ENCODE peak calls at places on chromosomes 13 and 19, in four cellular contexts. One of them, this sample, is unnamed.

GRCh38 chr19:5624741-5625140 is 1.9 kb downstream of the SAFB start:
- DNase-seq in fibroblast of mammary gland: no peak
- DNase-seq in NCI-H2081: no peak
- DNase-seq in pons: no peak
- DNase-seq in this sample: no peak

GRCh38 chr13:32033744-32034143 is 2.2 kb downstream of the FRY start:
- DNase-seq in NCI-H2081: peak; percentile 71
- DNase-seq in fibroblast of mammary gland: no peak
- DNase-seq in pons: no peak
- DNase-seq in this sample: no peak

GRCh38 chr13:46297338-46297737 is 85.6 kb downstream of the LRRC63 start:
- DNase-seq in pons: no peak
- DNase-seq in fibroblast of mammary gland: peak; percentile 15
- DNase-seq in NCI-H2081: no peak
- DNase-seq in this sample: no peak

GRCh38 chr19:29665215-29665825 is at the start of gene PLEKHF1:
- DNase-seq in NCI-H2081: peak; percentile 42
- DNase-seq in fibroblast of mammary gland: peak; percentile 68
- DNase-seq in pons: peak; percentile 81
- DNase-seq in this sample: peak; percentile 64

GRCh38 chr19:57321746-57322145 is 1.5 kb downstream of the ZNF543 start:
- DNase-seq in NCI-H2081: no peak
- DNase-seq in fibroblast of mammary gland: no peak
- DNase-seq in pons: no peak
- DNase-seq in this sample: no peak

GRCh38 chr19:35518313-35518712 is 4.9 kb upstream of the DMKN start:
- DNase-seq in fibroblast of mammary gland: peak; percentile 98
- DNase-seq in NCI-H2081: no peak
- DNase-seq in pons: no peak
- DNase-seq in this sample: no peak

GRCh38 chr13:75986818-75987217 is 350.7 kb downstream of the LMO7 start:
- DNase-seq in NCI-H2081: no peak
- DNase-seq in pons: no peak
- DNase-seq in fibroblast of mammary gland: no peak
- DNase-seq in this sample: no peak

GRCh38 chr19:9054768-9055167 is 32.1 kb upstream of the OR1M1 start:
- DNase-seq in NCI-H2081: no peak
- DNase-seq in pons: no peak
- DNase-seq in fibroblast of mammary gland: no peak
- DNase-seq in this sample: no peak

GRCh38 chr13:45439781-45440462 is 21.7 kb upstream of the SLC25A30 start:
- DNase-seq in pons: no peak
- DNase-seq in NCI-H2081: no peak
- DNase-seq in fibroblast of mammary gland: no peak
- DNase-seq in this sample: no peak

GRCh38 chr19:28701491-28701890 is 511.5 kb downstream of the UQCRFS1 start:
- DNase-seq in pons: no peak
- DNase-seq in fibroblast of mammary gland: peak; percentile 6
- DNase-seq in NCI-H2081: no peak
- DNase-seq in this sample: no peak

GRCh38 chr19:3931041-3931440 is 1.8 kb upstream of the NMRK2 start:
- DNase-seq in fibroblast of mammary gland: no peak
- DNase-seq in NCI-H2081: no peak
- DNase-seq in pons: no peak
- DNase-seq in this sample: no peak

GRCh38 chr19:30222428-30222873 is 149.7 kb upstream of the ZNF536 start:
- DNase-seq in fibroblast of mammary gland: no peak
- DNase-seq in NCI-H2081: no peak
- DNase-seq in pons: no peak
- DNase-seq in this sample: no peak

GRCh38 chr19:45508931-45509691 is 1.8 kb downstream of the VASP start:
- DNase-seq in pons: no peak
- DNase-seq in fibroblast of mammary gland: peak; percentile 48
- DNase-seq in NCI-H2081: peak; percentile 14
- DNase-seq in this sample: peak; percentile 68

GRCh38 chr19:3270908-3271307 is 46.4 kb downstream of the CELF5 start:
- DNase-seq in fibroblast of mammary gland: peak; percentile 61
- DNase-seq in pons: peak; percentile 8
- DNase-seq in NCI-H2081: peak; percentile 70
- DNase-seq in this sample: peak; percentile 16

GRCh38 chr13:77523834-77524728 is 11.4 kb upstream of the SCEL start:
- DNase-seq in NCI-H2081: no peak
- DNase-seq in pons: no peak
- DNase-seq in fibroblast of mammary gland: no peak
- DNase-seq in this sample: no peak

GRCh38 chr13:98527526-98527925 is 49.4 kb downstream of the STK24 start:
- DNase-seq in pons: no peak
- DNase-seq in NCI-H2081: no peak
- DNase-seq in fibroblast of mammary gland: no peak
- DNase-seq in this sample: no peak

GRCh38 chr19:15107056-15108010 is at the start of gene SYDE1:
- DNase-seq in NCI-H2081: no peak
- DNase-seq in fibroblast of mammary gland: peak; percentile 45
- DNase-seq in pons: no peak
- DNase-seq in this sample: no peak

GRCh38 chr13:95035311-95036109 is 265.7 kb downstream of the ABCC4 start:
- DNase-seq in fibroblast of mammary gland: no peak
- DNase-seq in NCI-H2081: no peak
- DNase-seq in pons: no peak
- DNase-seq in this sample: no peak

GRCh38 chr19:8702350-8702749 is 3.8 kb upstream of the ACTL9 start:
- DNase-seq in NCI-H2081: no peak
- DNase-seq in fibroblast of mammary gland: no peak
- DNase-seq in pons: no peak
- DNase-seq in this sample: no peak

GRCh38 chr13:37599509-37599908 is 941 bp upstream of the POSTN start:
- DNase-seq in NCI-H2081: no peak
- DNase-seq in fibroblast of mammary gland: no peak
- DNase-seq in pons: no peak
- DNase-seq in this sample: no peak

GRCh38 chr19:13072206-13072898 is 30.3 kb downstream of the LYL1 start:
- DNase-seq in NCI-H2081: no peak
- DNase-seq in fibroblast of mammary gland: no peak
- DNase-seq in pons: peak; percentile 97
- DNase-seq in this sample: no peak

GRCh38 chr19:991174-991931 is 7.2 kb downstream of the WDR18 start:
- DNase-seq in fibroblast of mammary gland: peak; percentile 54
- DNase-seq in NCI-H2081: no peak
- DNase-seq in pons: no peak
- DNase-seq in this sample: no peak

GRCh38 chr19:12973236-12973635 is 3.9 kb downstream of the DAND5 start:
- DNase-seq in NCI-H2081: no peak
- DNase-seq in pons: no peak
- DNase-seq in fibroblast of mammary gland: no peak
- DNase-seq in this sample: no peak

GRCh38 chr19:40457048-40457447 is 8.5 kb downstream of the BLVRB start:
- DNase-seq in NCI-H2081: no peak
- DNase-seq in fibroblast of mammary gland: no peak
- DNase-seq in pons: no peak
- DNase-seq in this sample: no peak

GRCh38 chr19:46355234-46355990 is 8.5 kb downstream of the PPP5C start:
- DNase-seq in pons: no peak
- DNase-seq in NCI-H2081: no peak
- DNase-seq in fibroblast of mammary gland: no peak
- DNase-seq in this sample: no peak

GRCh38 chr13:110815471-110816204 is 99.2 kb downstream of the ANKRD10 start:
- DNase-seq in fibroblast of mammary gland: no peak
- DNase-seq in NCI-H2081: peak; percentile 62
- DNase-seq in pons: no peak
- DNase-seq in this sample: peak; percentile 71

GRCh38 chr13:53200498-53201453 is 172.2 kb downstream of the OLFM4 start:
- DNase-seq in fibroblast of mammary gland: peak; percentile 19
- DNase-seq in pons: no peak
- DNase-seq in NCI-H2081: no peak
- DNase-seq in this sample: no peak